ENCODE peak calls at places on chromosome X, in eight cellular contexts. One of them, this sample, is unnamed.
A peak's percentile ranks its signal among the peaks of the same experiment; 100 is the strongest.

GRCh38 chrX:119407681-119408080 is 8.5 kb downstream of the SLC25A43 start:
- DNase-seq in tibial nerve: no peak
- DNase-seq in WERI-Rb-1: no peak
- DNase-seq in lower lobe of right lung: no peak
- DNase-seq in CD4-positive, alpha-beta T cell: no peak
- DNase-seq in colonic mucosa: no peak
- DNase-seq in left ventricle myocardium inferior: no peak
- DNase-seq in pancreas: no peak
- DNase-seq in this sample: no peak

GRCh38 chrX:45842916-45843315 is 642.2 kb upstream of the DIPK2B start:
- DNase-seq in CD4-positive, alpha-beta T cell: no peak
- DNase-seq in WERI-Rb-1: no peak
- DNase-seq in lower lobe of right lung: no peak
- DNase-seq in pancreas: no peak
- DNase-seq in tibial nerve: no peak
- DNase-seq in left ventricle myocardium inferior: no peak
- DNase-seq in colonic mucosa: no peak
- DNase-seq in this sample: no peak

GRCh38 chrX:13489451-13489850 is 80.0 kb upstream of the EGFL6 start:
- DNase-seq in tibial nerve: peak; percentile 71
- DNase-seq in left ventricle myocardium inferior: peak; percentile 48
- DNase-seq in CD4-positive, alpha-beta T cell: no peak
- DNase-seq in colonic mucosa: peak; percentile 57
- DNase-seq in WERI-Rb-1: no peak
- DNase-seq in pancreas: no peak
- DNase-seq in lower lobe of right lung: peak; percentile 62
- DNase-seq in this sample: no peak

GRCh38 chrX:71098302-71098701 is 2.7 kb downstream of the FOXO4 start:
- DNase-seq in CD4-positive, alpha-beta T cell: peak; percentile 64
- DNase-seq in lower lobe of right lung: peak; percentile 67
- DNase-seq in tibial nerve: peak; percentile 61
- DNase-seq in WERI-Rb-1: peak; percentile 69
- DNase-seq in left ventricle myocardium inferior: peak; percentile 40
- DNase-seq in colonic mucosa: peak; percentile 63
- DNase-seq in pancreas: no peak
- DNase-seq in this sample: peak; percentile 66

GRCh38 chrX:25544641-25545040 is 528.9 kb upstream of the ARX start:
- DNase-seq in pancreas: no peak
- DNase-seq in colonic mucosa: no peak
- DNase-seq in left ventricle myocardium inferior: no peak
- DNase-seq in CD4-positive, alpha-beta T cell: no peak
- DNase-seq in lower lobe of right lung: no peak
- DNase-seq in WERI-Rb-1: no peak
- DNase-seq in tibial nerve: no peak
- DNase-seq in this sample: no peak

GRCh38 chrX:21932277-21932996 is 8.1 kb upstream of the SMS start:
- DNase-seq in pancreas: no peak
- DNase-seq in tibial nerve: no peak
- DNase-seq in lower lobe of right lung: no peak
- DNase-seq in left ventricle myocardium inferior: no peak
- DNase-seq in CD4-positive, alpha-beta T cell: no peak
- DNase-seq in colonic mucosa: no peak
- DNase-seq in WERI-Rb-1: no peak
- DNase-seq in this sample: no peak

GRCh38 chrX:84188320-84188834 is 378 bp upstream of the RPS6KA6 start:
- DNase-seq in WERI-Rb-1: peak; percentile 75
- DNase-seq in colonic mucosa: peak; percentile 53
- DNase-seq in lower lobe of right lung: peak; percentile 60
- DNase-seq in tibial nerve: peak; percentile 4
- DNase-seq in left ventricle myocardium inferior: peak; percentile 14
- DNase-seq in pancreas: peak; percentile 67
- DNase-seq in CD4-positive, alpha-beta T cell: no peak
- DNase-seq in this sample: peak; percentile 82

GRCh38 chrX:148811236-148811635 is 310.8 kb downstream of the AFF2 start:
- DNase-seq in left ventricle myocardium inferior: no peak
- DNase-seq in WERI-Rb-1: no peak
- DNase-seq in lower lobe of right lung: no peak
- DNase-seq in tibial nerve: no peak
- DNase-seq in pancreas: no peak
- DNase-seq in CD4-positive, alpha-beta T cell: no peak
- DNase-seq in colonic mucosa: no peak
- DNase-seq in this sample: no peak

GRCh38 chrX:29652484-29652883 is 562.9 kb upstream of the MAGEB2 start:
- DNase-seq in lower lobe of right lung: no peak
- DNase-seq in CD4-positive, alpha-beta T cell: no peak
- DNase-seq in tibial nerve: no peak
- DNase-seq in pancreas: no peak
- DNase-seq in WERI-Rb-1: no peak
- DNase-seq in colonic mucosa: no peak
- DNase-seq in left ventricle myocardium inferior: no peak
- DNase-seq in this sample: no peak

GRCh38 chrX:68835468-68835867 is 6.6 kb downstream of the EFNB1 start:
- DNase-seq in CD4-positive, alpha-beta T cell: no peak
- DNase-seq in WERI-Rb-1: no peak
- DNase-seq in colonic mucosa: peak; percentile 10
- DNase-seq in pancreas: no peak
- DNase-seq in lower lobe of right lung: no peak
- DNase-seq in left ventricle myocardium inferior: no peak
- DNase-seq in tibial nerve: no peak
- DNase-seq in this sample: no peak

GRCh38 chrX:122934131-122934530 is 249.9 kb upstream of the GRIA3 start:
- DNase-seq in tibial nerve: no peak
- DNase-seq in WERI-Rb-1: no peak
- DNase-seq in left ventricle myocardium inferior: no peak
- DNase-seq in lower lobe of right lung: no peak
- DNase-seq in CD4-positive, alpha-beta T cell: no peak
- DNase-seq in pancreas: no peak
- DNase-seq in colonic mucosa: no peak
- DNase-seq in this sample: no peak

GRCh38 chrX:102063445-102064074 is 61.9 kb upstream of the TCEAL2 start:
- DNase-seq in lower lobe of right lung: no peak
- DNase-seq in colonic mucosa: no peak
- DNase-seq in left ventricle myocardium inferior: no peak
- DNase-seq in pancreas: no peak
- DNase-seq in WERI-Rb-1: no peak
- DNase-seq in CD4-positive, alpha-beta T cell: no peak
- DNase-seq in tibial nerve: no peak
- DNase-seq in this sample: no peak

GRCh38 chrX:84219551-84219950 is 31.6 kb upstream of the RPS6KA6 start:
- DNase-seq in left ventricle myocardium inferior: no peak
- DNase-seq in pancreas: no peak
- DNase-seq in colonic mucosa: no peak
- DNase-seq in WERI-Rb-1: no peak
- DNase-seq in lower lobe of right lung: no peak
- DNase-seq in tibial nerve: no peak
- DNase-seq in CD4-positive, alpha-beta T cell: no peak
- DNase-seq in this sample: no peak

DNA sequence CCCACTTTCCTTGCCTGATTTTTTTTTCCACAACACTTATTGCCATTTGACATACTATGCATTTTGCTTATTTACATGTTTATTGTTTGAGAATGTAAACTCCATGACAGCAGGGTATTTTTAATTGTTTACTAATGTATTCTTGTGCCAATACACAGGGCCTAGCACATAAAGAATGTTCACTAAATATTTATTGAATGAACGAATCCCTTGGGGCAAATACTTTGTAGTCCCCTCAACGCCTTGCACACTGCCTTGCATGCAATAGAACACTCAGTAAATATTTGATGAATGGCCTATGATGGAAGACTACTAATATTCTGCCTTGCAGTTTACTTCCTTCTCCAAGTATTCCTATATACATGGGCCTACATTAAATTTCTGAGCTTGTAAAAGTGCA is 1.4 kb upstream of the PRPS1 start:
- DNase-seq in pancreas: no peak
- DNase-seq in colonic mucosa: no peak
- DNase-seq in tibial nerve: no peak
- DNase-seq in WERI-Rb-1: no peak
- DNase-seq in left ventricle myocardium inferior: no peak
- DNase-seq in lower lobe of right lung: no peak
- DNase-seq in CD4-positive, alpha-beta T cell: no peak
- DNase-seq in this sample: no peak
- H3K27ac ChIP-seq in pancreas: no peak overlapping the region
- H3K27ac ChIP-seq in colonic mucosa: no peak overlapping the region
- H3K27ac ChIP-seq in tibial nerve: no peak overlapping the region
- H3K27ac ChIP-seq in WERI-Rb-1: no peak overlapping the region
- H3K27ac ChIP-seq in left ventricle myocardium inferior: no peak overlapping the region
- H3K27ac ChIP-seq in lower lobe of right lung: no peak overlapping the region
- H3K27ac ChIP-seq in CD4-positive, alpha-beta T cell: no peak overlapping the region
- H3K27ac ChIP-seq in this sample: no peak overlapping the region

DNA sequence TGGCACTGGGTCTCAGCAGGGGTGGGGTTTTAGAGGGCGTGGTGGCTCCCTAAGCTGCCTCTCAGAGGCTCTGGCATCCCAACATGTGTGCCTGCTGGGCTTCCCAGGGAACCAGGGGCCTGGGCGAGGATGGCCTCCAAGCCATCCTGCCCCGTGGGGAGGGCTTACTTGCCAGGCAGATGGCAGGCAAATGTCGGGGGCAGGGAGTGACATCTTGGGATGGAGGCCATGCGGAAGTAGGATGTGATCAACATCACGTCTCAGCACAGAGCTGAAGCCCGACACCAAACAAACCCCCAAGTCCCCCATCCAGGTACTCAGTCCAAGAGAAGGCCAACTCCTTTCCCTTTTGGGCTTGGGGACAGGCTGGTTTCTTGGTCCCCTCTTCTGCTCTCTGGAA is 4.7 kb downstream of the L1CAM start:
- DNase-seq in tibial nerve: no peak
- DNase-seq in WERI-Rb-1: no peak
- DNase-seq in pancreas: no peak
- DNase-seq in CD4-positive, alpha-beta T cell: no peak
- DNase-seq in colonic mucosa: no peak
- DNase-seq in left ventricle myocardium inferior: no peak
- DNase-seq in lower lobe of right lung: no peak
- DNase-seq in this sample: no peak
- H3K27me3 ChIP-seq in tibial nerve: no peaks in the 10 kb centered on the region
- H3K27me3 ChIP-seq in WERI-Rb-1: peaks cover 13% of the 10 kb centered on the region
- H3K27me3 ChIP-seq in pancreas: peaks cover 9% of the 10 kb centered on the region
- H3K27me3 ChIP-seq in CD4-positive, alpha-beta T cell: peaks cover 56% of the 10 kb centered on the region
- H3K27me3 ChIP-seq in colonic mucosa: peaks cover 33% of the 10 kb centered on the region
- H3K27me3 ChIP-seq in left ventricle myocardium inferior: peaks cover 92% of the 10 kb centered on the region
- H3K27me3 ChIP-seq in lower lobe of right lung: peaks cover 40% of the 10 kb centered on the region
- H3K27me3 ChIP-seq in this sample: peaks cover 32% of the 10 kb centered on the region

GRCh38 chrX:155068165-155068564 is 2.8 kb downstream of the CMC4 start:
- DNase-seq in lower lobe of right lung: no peak
- DNase-seq in tibial nerve: no peak
- DNase-seq in left ventricle myocardium inferior: no peak
- DNase-seq in CD4-positive, alpha-beta T cell: no peak
- DNase-seq in pancreas: no peak
- DNase-seq in WERI-Rb-1: no peak
- DNase-seq in colonic mucosa: no peak
- DNase-seq in this sample: no peak
- H3K27ac ChIP-seq in lower lobe of right lung: no peak overlapping the region
- H3K27ac ChIP-seq in tibial nerve: no peak overlapping the region
- H3K27ac ChIP-seq in left ventricle myocardium inferior: peak overlapping the region; percentile 23
- H3K27ac ChIP-seq in CD4-positive, alpha-beta T cell: no peak overlapping the region
- H3K27ac ChIP-seq in pancreas: no peak overlapping the region
- H3K27ac ChIP-seq in WERI-Rb-1: no peak overlapping the region
- H3K27ac ChIP-seq in colonic mucosa: no peak overlapping the region
- H3K27ac ChIP-seq in this sample: no peak overlapping the region

GRCh38 chrX:141902366-141902765 is 1.3 kb upstream of the MAGEC1 start:
- DNase-seq in CD4-positive, alpha-beta T cell: no peak
- DNase-seq in WERI-Rb-1: no peak
- DNase-seq in lower lobe of right lung: no peak
- DNase-seq in tibial nerve: no peak
- DNase-seq in colonic mucosa: no peak
- DNase-seq in pancreas: no peak
- DNase-seq in left ventricle myocardium inferior: no peak
- DNase-seq in this sample: no peak

GRCh38 chrX:141897690-141898089 is 6.0 kb upstream of the MAGEC1 start:
- DNase-seq in tibial nerve: no peak
- DNase-seq in left ventricle myocardium inferior: no peak
- DNase-seq in CD4-positive, alpha-beta T cell: no peak
- DNase-seq in lower lobe of right lung: no peak
- DNase-seq in WERI-Rb-1: no peak
- DNase-seq in colonic mucosa: no peak
- DNase-seq in pancreas: no peak
- DNase-seq in this sample: no peak

GRCh38 chrX:141904262-141904661 is 568 bp downstream of the MAGEC1 start:
- DNase-seq in WERI-Rb-1: no peak
- DNase-seq in CD4-positive, alpha-beta T cell: no peak
- DNase-seq in pancreas: no peak
- DNase-seq in colonic mucosa: no peak
- DNase-seq in tibial nerve: no peak
- DNase-seq in lower lobe of right lung: no peak
- DNase-seq in left ventricle myocardium inferior: no peak
- DNase-seq in this sample: no peak

GRCh38 chrX:141903400-141904155 is at the start of gene MAGEC1:
- DNase-seq in colonic mucosa: no peak
- DNase-seq in tibial nerve: no peak
- DNase-seq in lower lobe of right lung: no peak
- DNase-seq in CD4-positive, alpha-beta T cell: no peak
- DNase-seq in WERI-Rb-1: peak; percentile 21
- DNase-seq in pancreas: peak; percentile 50
- DNase-seq in left ventricle myocardium inferior: no peak
- DNase-seq in this sample: peak; percentile 12
- H3K27me3 ChIP-seq in colonic mucosa: no peaks in the 10 kb centered on the region
- H3K27me3 ChIP-seq in tibial nerve: no peaks in the 10 kb centered on the region
- H3K27me3 ChIP-seq in lower lobe of right lung: no peaks in the 10 kb centered on the region
- H3K27me3 ChIP-seq in CD4-positive, alpha-beta T cell: no peaks in the 10 kb centered on the region
- H3K27me3 ChIP-seq in WERI-Rb-1: peaks cover 51% of the 10 kb centered on the region
- H3K27me3 ChIP-seq in pancreas: no peaks in the 10 kb centered on the region
- H3K27me3 ChIP-seq in left ventricle myocardium inferior: no peaks in the 10 kb centered on the region
- H3K27me3 ChIP-seq in this sample: peaks cover 5% of the 10 kb centered on the region

DNA sequence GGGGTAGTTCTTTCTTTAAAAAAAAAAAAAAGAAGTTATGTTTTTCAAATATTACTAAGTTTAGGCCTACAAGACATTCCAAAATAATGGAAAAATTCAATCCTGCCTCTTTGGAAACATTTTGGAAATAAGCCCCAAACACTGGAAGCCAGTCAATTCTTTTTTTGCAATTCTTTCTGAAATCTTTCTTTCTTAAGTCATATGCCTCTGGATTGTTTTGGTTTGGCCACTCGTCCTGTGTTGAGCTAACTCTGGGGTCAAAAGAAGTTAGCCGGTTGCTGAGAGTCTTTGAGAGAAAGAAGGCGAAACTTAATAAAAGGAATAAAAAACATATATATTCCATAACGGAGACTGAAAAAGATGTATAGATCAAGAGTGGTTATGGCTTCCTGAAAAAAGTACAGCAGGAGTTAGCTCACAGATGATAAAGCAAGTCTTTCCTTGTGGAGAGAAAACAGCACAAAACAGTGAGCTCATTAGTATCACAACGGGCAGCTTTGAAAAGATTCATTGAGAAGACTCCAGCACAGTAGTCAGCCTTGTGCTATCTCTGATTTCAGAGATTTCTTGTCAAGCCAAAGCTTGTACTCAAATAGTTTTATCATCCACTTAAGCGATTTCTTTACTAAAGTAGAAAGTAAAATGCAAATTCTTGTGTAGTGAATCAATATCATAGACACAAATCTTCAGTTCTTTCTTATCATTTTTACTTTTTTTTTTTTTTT is 64.8 kb downstream of the PLS3 start:
- DNase-seq in colonic mucosa: no peak
- DNase-seq in left ventricle myocardium inferior: no peak
- DNase-seq in CD4-positive, alpha-beta T cell: no peak
- DNase-seq in tibial nerve: peak; percentile 22
- DNase-seq in pancreas: no peak
- DNase-seq in lower lobe of right lung: no peak
- DNase-seq in WERI-Rb-1: no peak
- DNase-seq in this sample: no peak
- H3K27ac ChIP-seq in colonic mucosa: no peak overlapping the region
- H3K27ac ChIP-seq in left ventricle myocardium inferior: peak overlapping the region; percentile 71
- H3K27ac ChIP-seq in CD4-positive, alpha-beta T cell: no peak overlapping the region
- H3K27ac ChIP-seq in tibial nerve: peak overlapping the region; percentile 56
- H3K27ac ChIP-seq in pancreas: no peak overlapping the region
- H3K27ac ChIP-seq in lower lobe of right lung: peak overlapping the region; percentile 11
- H3K27ac ChIP-seq in WERI-Rb-1: no peak overlapping the region
- H3K27ac ChIP-seq in this sample: no peak overlapping the region

GRCh38 chrX:152903589-152903988 is 5.7 kb downstream of the ZNF185 start:
- DNase-seq in lower lobe of right lung: no peak
- DNase-seq in CD4-positive, alpha-beta T cell: no peak
- DNase-seq in left ventricle myocardium inferior: no peak
- DNase-seq in colonic mucosa: no peak
- DNase-seq in WERI-Rb-1: no peak
- DNase-seq in pancreas: peak; percentile 41
- DNase-seq in tibial nerve: no peak
- DNase-seq in this sample: no peak
- H3K27me3 ChIP-seq in lower lobe of right lung: no peaks in the 10 kb centered on the region
- H3K27me3 ChIP-seq in CD4-positive, alpha-beta T cell: peaks cover 10% of the 10 kb centered on the region
- H3K27me3 ChIP-seq in left ventricle myocardium inferior: peaks cover 3% of the 10 kb centered on the region
- H3K27me3 ChIP-seq in colonic mucosa: no peaks in the 10 kb centered on the region
- H3K27me3 ChIP-seq in WERI-Rb-1: peaks cover 18% of the 10 kb centered on the region
- H3K27me3 ChIP-seq in pancreas: no peaks in the 10 kb centered on the region
- H3K27me3 ChIP-seq in tibial nerve: no peaks in the 10 kb centered on the region
- H3K27me3 ChIP-seq in this sample: no peaks in the 10 kb centered on the region

This sample was measured in SK-N-SH.